ENCODE peak calls at places on chromosomes 3 and 15, in five cellular contexts. A, T, N, V and H are unnamed samples.

GRCh38 chr3:173397161-173398110 is at the start of gene NLGN1:
- DNase-seq in V (no peak), N (peak), A (peak), T (peak), H (peak)

GRCh38 chr3:177195242-177195940 is 1.9 kb downstream of the TBL1XR1 start:
- DNase-seq in N (no peak), T (peak), A (no peak), V (no peak), H (peak)

GRCh38 chr15:73753250-73754130 is at the start of gene INSYN1:
- DNase-seq in V (no peak), T (peak), N (peak), A (peak), H (peak)

GRCh38 chr15:31080618-31081017 is 20.9 kb downstream of the TRPM1 start:
- DNase-seq in T (peak), N (no peak), A (peak), V (peak), H (no peak)

GRCh38 chr3:17336291-17336690 is 406.1 kb downstream of the TBC1D5 start:
- DNase-seq in N (no peak), V (no peak), A (no peak), T (no peak), H (peak)

GRCh38 chr3:134299185-134299887 is 48.7 kb upstream of the RYK start:
- DNase-seq in A (no peak), N (no peak), V (no peak), T (peak), H (peak)

GRCh38 chr15:35912196-35912595 is 366.2 kb upstream of the DPH6 start:
- DNase-seq in T (peak), V (no peak), A (no peak), N (no peak), H (peak)

GRCh38 chr3:55075846-55076245 is 148.0 kb upstream of the LRTM1 start:
- DNase-seq in N (no peak), A (no peak), T (no peak), V (no peak), H (no peak)

GRCh38 chr15:67303490-67304363 is 49.1 kb downstream of the IQCH start:
- DNase-seq in T (peak), A (no peak), N (peak), V (no peak), H (peak)

GRCh38 chr3:150433347-150433746 is 25.2 kb downstream of the TSC22D2 start:
- DNase-seq in T (no peak), V (no peak), A (no peak), N (no peak), H (no peak)

GRCh38 chr15:23599053-23599452 is 33.6 kb downstream of the MKRN3 start:
- DNase-seq in T (no peak), V (no peak), N (no peak), A (no peak), H (no peak)

GRCh38 chr3:181823716-181824115 is 112.0 kb downstream of the SOX2 start:
- DNase-seq in T (no peak), N (no peak), A (no peak), V (no peak), H (no peak)